ENCODE peak calls at places on chromosomes 11 and 22, in four cellular contexts. One of them, this sample, is unnamed.

GRCh38 chr11:64726211-64726641 is 3.2 kb upstream of the NRXN2 start:
- DNase-seq in A549: no peak
- DNase-seq in K562: no peak
- DNase-seq in HepG2: no peak
- DNase-seq in this sample: no peak

GRCh38 chr11:125300791-125301218 is 136.3 kb downstream of the PKNOX2 start:
- DNase-seq in HepG2: no peak
- DNase-seq in K562: no peak
- DNase-seq in A549: peak; percentile 32
- DNase-seq in this sample: no peak

GRCh38 chr22:24016156-24016555 is 5.1 kb downstream of the CABIN1 start:
- DNase-seq in A549: no peak
- DNase-seq in K562: no peak
- DNase-seq in HepG2: no peak
- DNase-seq in this sample: no peak

GRCh38 chr11:62689421-62690183 is at the start of gene LRRN4CL:
- DNase-seq in A549: no peak
- DNase-seq in HepG2: no peak
- DNase-seq in K562: no peak
- DNase-seq in this sample: no peak

GRCh38 chr11:66267379-66268209 is 845 bp upstream of the RAB1B start:
- DNase-seq in A549: peak; percentile 85
- DNase-seq in K562: peak; percentile 91
- DNase-seq in HepG2: peak; percentile 57
- DNase-seq in this sample: peak; percentile 86

GRCh38 chr22:46323126-46323525 is 12.4 kb upstream of the TRMU start:
- DNase-seq in K562: no peak
- DNase-seq in A549: no peak
- DNase-seq in HepG2: no peak
- DNase-seq in this sample: no peak

GRCh38 chr11:69894126-69895047 is 75.2 kb upstream of the FGF3 start:
- DNase-seq in K562: no peak
- DNase-seq in HepG2: no peak
- DNase-seq in A549: no peak
- DNase-seq in this sample: peak; percentile 8

GRCh38 chr11:33060271-33060670 is 20.9 kb downstream of the TCP11L1 start:
- DNase-seq in K562: no peak
- DNase-seq in A549: no peak
- DNase-seq in HepG2: no peak
- DNase-seq in this sample: no peak

GRCh38 chr11:124899376-124900145 is 1.9 kb upstream of the ROBO4 start:
- DNase-seq in A549: no peak
- DNase-seq in HepG2: no peak
- DNase-seq in K562: no peak
- DNase-seq in this sample: no peak

GRCh38 chr11:132367293-132367692 is 996.9 kb downstream of the NTM start:
- DNase-seq in HepG2: no peak
- DNase-seq in A549: no peak
- DNase-seq in K562: no peak
- DNase-seq in this sample: no peak

GRCh38 chr11:119152604-119153003 is 3.8 kb downstream of the ABCG4 start:
- DNase-seq in HepG2: no peak
- DNase-seq in A549: no peak
- DNase-seq in K562: no peak
- DNase-seq in this sample: no peak

GRCh38 chr22:42799462-42800405 is 57.3 kb downstream of the ARFGAP3 start:
- DNase-seq in K562: peak; percentile 37
- DNase-seq in HepG2: no peak
- DNase-seq in A549: no peak
- DNase-seq in this sample: no peak

GRCh38 chr22:27192135-27192900 is 534.9 kb downstream of the MIAT start:
- DNase-seq in A549: no peak
- DNase-seq in HepG2: no peak
- DNase-seq in K562: no peak
- DNase-seq in this sample: no peak

GRCh38 chr11:72673943-72674828 is at the start of gene PDE2A:
- DNase-seq in HepG2: no peak
- DNase-seq in K562: no peak
- DNase-seq in A549: no peak
- DNase-seq in this sample: no peak

GRCh38 chr11:72658989-72659640 is 15.1 kb downstream of the PDE2A start:
- DNase-seq in K562: no peak
- DNase-seq in A549: no peak
- DNase-seq in HepG2: no peak
- DNase-seq in this sample: no peak

GRCh38 chr11:115996808-115997188 is 492.6 kb upstream of the CADM1 start:
- DNase-seq in K562: no peak
- DNase-seq in A549: no peak
- DNase-seq in HepG2: no peak
- DNase-seq in this sample: no peak

GRCh38 chr11:59418151-59418550 is 8.1 kb downstream of the OR5A2 start:
- DNase-seq in K562: no peak
- DNase-seq in A549: no peak
- DNase-seq in HepG2: no peak
- DNase-seq in this sample: no peak

GRCh38 chr11:3107608-3108182 is 50.5 kb upstream of the CARS1 start:
- DNase-seq in HepG2: no peak
- DNase-seq in A549: no peak
- DNase-seq in K562: no peak
- DNase-seq in this sample: peak; percentile 22

GRCh38 chr11:103364687-103365086 is 255.5 kb downstream of the DYNC2H1 start:
- DNase-seq in A549: no peak
- DNase-seq in HepG2: no peak
- DNase-seq in K562: no peak
- DNase-seq in this sample: no peak

GRCh38 chr11:62001450-62002178 is 34.2 kb upstream of the FTH1 start:
- DNase-seq in K562: no peak
- DNase-seq in HepG2: peak; percentile 91
- DNase-seq in A549: peak; percentile 61
- DNase-seq in this sample: no peak

GRCh38 chr11:65528819-65529350 is 4.0 kb downstream of the SCYL1 start:
- DNase-seq in HepG2: no peak
- DNase-seq in K562: no peak
- DNase-seq in A549: no peak
- DNase-seq in this sample: no peak

GRCh38 chr11:18100926-18101656 is 4.8 kb downstream of the SAAL1 start:
- DNase-seq in A549: peak; percentile 7
- DNase-seq in HepG2: no peak
- DNase-seq in K562: no peak
- DNase-seq in this sample: no peak

GRCh38 chr22:28967969-28968368 is 84.6 kb downstream of the ZNRF3 start:
- DNase-seq in A549: no peak
- DNase-seq in K562: no peak
- DNase-seq in HepG2: no peak
- DNase-seq in this sample: no peak

GRCh38 chr11:10488581-10489443 is 33.7 kb downstream of the AMPD3 start:
- DNase-seq in HepG2: no peak
- DNase-seq in A549: no peak
- DNase-seq in K562: no peak
- DNase-seq in this sample: no peak

GRCh38 chr11:61297341-61297740 is 2.2 kb upstream of the VWCE start:
- DNase-seq in HepG2: no peak
- DNase-seq in A549: no peak
- DNase-seq in K562: no peak
- DNase-seq in this sample: no peak

GRCh38 chr22:21734540-21735197 is 925 bp downstream of the YPEL1 start:
- DNase-seq in A549: no peak
- DNase-seq in HepG2: no peak
- DNase-seq in K562: peak; percentile 54
- DNase-seq in this sample: no peak

GRCh38 chr11:15107730-15108515 is 6.8 kb upstream of the INSC start:
- DNase-seq in A549: no peak
- DNase-seq in K562: no peak
- DNase-seq in HepG2: no peak
- DNase-seq in this sample: no peak

GRCh38 chr22:23065069-23065451 is 5.3 kb upstream of the GNAZ start:
- DNase-seq in HepG2: no peak
- DNase-seq in K562: no peak
- DNase-seq in A549: no peak
- DNase-seq in this sample: peak; percentile 4

GRCh38 chr11:96090711-96091110 is 166.8 kb upstream of the MTMR2 start:
- DNase-seq in HepG2: peak; percentile 77
- DNase-seq in K562: no peak
- DNase-seq in A549: no peak
- DNase-seq in this sample: no peak

GRCh38 chr22:31882971-31883370 is 61.4 kb upstream of the YWHAH start:
- DNase-seq in A549: no peak
- DNase-seq in K562: no peak
- DNase-seq in HepG2: no peak
- DNase-seq in this sample: no peak

GRCh38 chr11:66820381-66820780 is 22.9 kb upstream of the RCE1 start:
- DNase-seq in HepG2: no peak
- DNase-seq in A549: no peak
- DNase-seq in K562: no peak
- DNase-seq in this sample: no peak

GRCh38 chr22:41873391-41873790 is 40.5 kb downstream of the SREBF2 start:
- DNase-seq in A549: no peak
- DNase-seq in K562: no peak
- DNase-seq in HepG2: no peak
- DNase-seq in this sample: no peak

GRCh38 chr22:37661160-37661924 is 2.8 kb downstream of the PDXP start:
- DNase-seq in A549: no peak
- DNase-seq in HepG2: peak; percentile 90
- DNase-seq in K562: no peak
- DNase-seq in this sample: no peak

GRCh38 chr22:27526851-27527250 is 274.7 kb downstream of the MN1 start:
- DNase-seq in K562: no peak
- DNase-seq in HepG2: no peak
- DNase-seq in A549: no peak
- DNase-seq in this sample: no peak

GRCh38 chr11:67303132-67303988 is at the start of gene SSH3:
- DNase-seq in HepG2: peak; percentile 56
- DNase-seq in K562: no peak
- DNase-seq in A549: peak; percentile 74
- DNase-seq in this sample: peak; percentile 78

GRCh38 chr22:30270841-30271240 is 4.2 kb upstream of the OSM start:
- DNase-seq in K562: peak; percentile 54
- DNase-seq in HepG2: no peak
- DNase-seq in A549: no peak
- DNase-seq in this sample: no peak
- TF ChIP-seq HMGXB4 in K562: no peak
- TF ChIP-seq HMGXB4 in HepG2: no peak
- TF ChIP-seq HMGXB4 in A549: no peak
- TF ChIP-seq HMGXB4 in this sample: no peak

GRCh38 chr22:48923165-48923875 is 904.4 kb downstream of the BRD1 start:
- DNase-seq in K562: no peak
- DNase-seq in A549: no peak
- DNase-seq in HepG2: no peak
- DNase-seq in this sample: no peak
- TF ChIP-seq HMGXB4 in K562: no peak
- TF ChIP-seq HMGXB4 in A549: no peak
- TF ChIP-seq HMGXB4 in HepG2: no peak
- TF ChIP-seq HMGXB4 in this sample: no peak

GRCh38 chr11:76810151-76810853 is 27.1 kb downstream of the TSKU start:
- DNase-seq in A549: peak; percentile 50
- DNase-seq in K562: no peak
- DNase-seq in HepG2: no peak
- DNase-seq in this sample: no peak
- TF ChIP-seq HMGXB4 in A549: no peak
- TF ChIP-seq HMGXB4 in K562: no peak
- TF ChIP-seq HMGXB4 in HepG2: no peak
- TF ChIP-seq HMGXB4 in this sample: no peak

DNA sequence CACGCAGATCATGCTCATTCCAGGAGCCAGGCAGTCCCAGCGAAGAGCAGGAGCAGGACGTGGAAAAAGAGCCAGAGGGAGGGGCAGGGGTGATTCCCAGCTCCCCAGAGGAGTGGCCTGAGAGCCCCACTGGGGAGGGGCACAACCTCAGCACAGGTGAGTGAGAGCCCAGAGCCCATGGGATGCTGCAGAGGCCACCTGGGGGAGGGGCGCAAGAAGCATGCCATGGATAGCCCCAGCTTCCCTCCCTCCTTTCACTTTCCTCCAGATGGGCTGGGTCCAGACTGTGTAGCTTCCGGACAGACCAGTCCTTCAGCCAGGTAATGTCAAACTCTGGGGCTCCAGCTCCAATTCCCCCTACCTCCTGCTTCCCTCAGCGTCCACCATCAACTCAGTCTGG is 6.2 kb downstream of the SMTNL1 start:
- DNase-seq in K562: no peak
- DNase-seq in A549: no peak
- DNase-seq in HepG2: no peak
- DNase-seq in this sample: peak; percentile 41
- TF ChIP-seq HMGXB4 in K562: no peak
- TF ChIP-seq HMGXB4 in A549: no peak
- TF ChIP-seq HMGXB4 in HepG2: no peak
- TF ChIP-seq HMGXB4 in this sample: no peak

GRCh38 chr11:99015634-99016454 is 4.9 kb upstream of the CNTN5 start:
- DNase-seq in HepG2: peak; percentile 40
- DNase-seq in A549: peak; percentile 39
- DNase-seq in K562: peak; percentile 49
- DNase-seq in this sample: no peak

GRCh38 chr11:99019676-99020075 is 1.1 kb upstream of the CNTN5 start:
- DNase-seq in K562: no peak
- DNase-seq in HepG2: no peak
- DNase-seq in A549: no peak
- DNase-seq in this sample: no peak

GRCh38 chr11:99020324-99021225 is at the start of gene CNTN5:
- DNase-seq in K562: peak; percentile 10
- DNase-seq in HepG2: peak; percentile 22
- DNase-seq in A549: peak; percentile 15
- DNase-seq in this sample: peak; percentile 68
- TF ChIP-seq HMGXB4 in K562: no peak
- TF ChIP-seq HMGXB4 in HepG2: no peak
- TF ChIP-seq HMGXB4 in A549: no peak
- TF ChIP-seq HMGXB4 in this sample: no peak

DNA sequence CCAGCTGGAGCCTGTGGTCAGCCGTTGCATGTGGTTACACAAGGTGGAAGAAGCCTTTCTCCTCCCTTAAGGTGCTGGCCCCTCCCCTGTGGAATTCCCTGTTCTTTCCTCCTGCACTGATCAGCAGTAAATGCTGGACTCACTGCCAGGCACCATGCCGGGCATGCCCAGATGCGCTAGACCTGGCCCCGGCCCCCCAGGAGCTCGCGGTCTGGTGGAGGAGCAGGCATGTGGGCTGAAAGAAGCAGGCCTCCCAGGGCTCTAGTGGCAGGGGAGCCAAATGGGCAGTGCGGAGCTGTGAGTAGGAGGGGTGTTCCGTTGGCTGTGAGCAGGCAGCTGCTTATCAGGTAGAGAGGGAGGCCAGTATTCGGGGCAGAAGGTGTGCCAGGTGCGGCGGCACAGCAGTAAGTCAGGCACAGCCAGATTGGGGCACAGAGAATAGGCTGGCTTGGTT is 10.2 kb downstream of the DGKZ start:
- DNase-seq in K562: no peak
- DNase-seq in HepG2: no peak
- DNase-seq in A549: no peak
- DNase-seq in this sample: no peak
- TF ChIP-seq HMGXB4 in K562: no peak
- TF ChIP-seq HMGXB4 in HepG2: no peak
- TF ChIP-seq HMGXB4 in A549: no peak
- TF ChIP-seq HMGXB4 in this sample: no peak

This sample was measured in WTC11.